ENCODE peak calls at places on chromosomes 2 and 18, in ten cellular contexts. O, N, M, P, L, G, H, J, B and T are unnamed samples.
A peak's percentile ranks its signal among the peaks of the same experiment; 100 is the strongest.

GRCh38 chr2:197378494-197378972 is 56.3 kb downstream of the SF3B1 start:
- DNase-seq in O (peak; percentile 8), N (peak; percentile 39), M (peak; percentile 28), P (no peak), L (no peak), G (no peak), H (peak; percentile 49), J (no peak), B (peak; percentile 50), T (no peak)

GRCh38 chr2:236174608-236175001 is 6.4 kb upstream of the GBX2 start:
- DNase-seq in O (no peak), N (no peak), M (no peak), P (no peak), L (no peak), G (no peak), H (no peak), J (no peak), B (no peak), T (no peak)

GRCh38 chr2:216583157-216583556 is 50.1 kb upstream of the IGFBP2 start:
- DNase-seq in O (no peak), N (no peak), M (no peak), P (no peak), L (no peak), G (no peak), H (no peak), J (no peak), B (no peak), T (no peak)

GRCh38 chr2:114345246-114345645 is 97.2 kb upstream of the DPP10 start:
- DNase-seq in O (no peak), N (no peak), M (no peak), P (no peak), L (no peak), G (no peak), H (no peak), J (no peak), B (no peak), T (no peak)

GRCh38 chr18:70373062-70373519 is 84.2 kb downstream of the SOCS6 start:
- DNase-seq in O (no peak), N (no peak), M (no peak), P (no peak), L (no peak), G (no peak), H (no peak), J (no peak), B (no peak), T (no peak)

GRCh38 chr2:100730290-100730868 is 89.6 kb upstream of the NPAS2 start:
- DNase-seq in O (peak; percentile 14), N (peak; percentile 51), M (peak; percentile 39), P (peak; percentile 71), L (peak; percentile 43), G (no peak), H (peak; percentile 71), J (no peak), B (peak; percentile 48), T (no peak)

GRCh38 chr2:234823877-234824376 is 127.9 kb upstream of the SH3BP4 start:
- DNase-seq in O (no peak), N (no peak), M (peak; percentile 45), P (no peak), L (no peak), G (no peak), H (peak; percentile 91), J (no peak), B (peak; percentile 39), T (no peak)

GRCh38 chr18:22613058-22613690 is 195.5 kb upstream of the CTAGE1 start:
- DNase-seq in O (no peak), N (peak; percentile 84), M (no peak), P (no peak), L (no peak), G (peak; percentile 57), H (peak; percentile 8), J (no peak), B (no peak), T (no peak)

GRCh38 chr2:37582371-37582770 is 89.1 kb downstream of the CDC42EP3 start:
- DNase-seq in O (no peak), N (no peak), M (no peak), P (no peak), L (no peak), G (no peak), H (no peak), J (no peak), B (no peak), T (no peak)
- H3K27ac ChIP-seq in O (no peak overlapping the region), N (no peak overlapping the region), M (peak overlapping the region; percentile 42), P (no peak overlapping the region), L (no peak overlapping the region), G (no peak overlapping the region), H (no peak overlapping the region), J (no peak overlapping the region), B (peak overlapping the region; percentile 72), T (no peak overlapping the region)

DNA sequence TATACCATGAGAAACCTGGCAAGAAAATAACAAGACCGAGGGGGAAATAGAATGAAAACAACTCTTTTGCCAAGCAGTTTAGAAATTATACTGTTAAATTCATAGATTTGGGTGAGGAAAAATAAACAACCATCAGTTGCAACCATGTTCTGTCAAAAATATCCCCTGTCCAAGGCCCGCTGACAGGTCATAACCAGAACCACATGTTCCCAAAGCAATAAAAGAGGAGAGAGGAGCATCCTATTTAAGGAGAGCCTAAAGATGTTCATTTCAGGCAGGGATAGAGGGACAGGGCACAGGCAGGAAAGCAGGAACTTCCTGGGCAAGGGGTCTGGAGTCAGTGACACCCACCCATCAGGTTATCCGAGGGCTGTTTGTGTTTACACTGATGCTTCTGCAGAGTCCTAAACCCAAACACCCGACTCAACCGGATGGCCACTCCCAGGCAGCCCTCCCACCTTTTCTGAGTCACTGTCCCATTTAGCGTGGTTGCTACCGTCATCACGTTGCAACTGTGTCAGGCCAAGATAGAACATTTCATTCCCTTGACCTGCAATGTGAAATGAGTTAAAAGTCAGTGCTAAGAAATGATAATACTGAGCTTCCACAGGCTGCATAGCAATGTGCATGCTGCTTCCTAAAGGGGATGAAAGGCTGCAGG is 468.3 kb upstream of the RAB12 start:
- DNase-seq in O (peak; percentile 83), N (no peak), M (peak; percentile 33), P (no peak), L (no peak), G (no peak), H (peak; percentile 36), J (no peak), B (peak; percentile 78), T (no peak)
- H3K4me3 ChIP-seq in O (peak overlapping the region; percentile 7), N (no peak overlapping the region), M (no peak overlapping the region), P (no peak overlapping the region), L (no peak overlapping the region), G (no peak overlapping the region), H (no peak overlapping the region), J (no peak overlapping the region), B (no peak overlapping the region), T (no peak overlapping the region)

GRCh38 chr2:120776649-120777048 is 41.0 kb downstream of the GLI2 start:
- DNase-seq in O (no peak), N (no peak), M (no peak), P (peak; percentile 33), L (no peak), G (no peak), H (no peak), J (no peak), B (no peak), T (no peak)

GRCh38 chr2:120775801-120776589 is 40.3 kb downstream of the GLI2 start:
- DNase-seq in O (no peak), N (no peak), M (no peak), P (peak; percentile 27), L (no peak), G (no peak), H (no peak), J (no peak), B (no peak), T (no peak)

GRCh38 chr2:120778244-120778643 is 42.6 kb downstream of the GLI2 start:
- DNase-seq in O (no peak), N (no peak), M (no peak), P (no peak), L (no peak), G (no peak), H (no peak), J (no peak), B (no peak), T (no peak)

GRCh38 chr2:120777787-120778186 is 42.1 kb downstream of the GLI2 start:
- DNase-seq in O (no peak), N (no peak), M (no peak), P (no peak), L (no peak), G (no peak), H (no peak), J (no peak), B (no peak), T (no peak)

DNA sequence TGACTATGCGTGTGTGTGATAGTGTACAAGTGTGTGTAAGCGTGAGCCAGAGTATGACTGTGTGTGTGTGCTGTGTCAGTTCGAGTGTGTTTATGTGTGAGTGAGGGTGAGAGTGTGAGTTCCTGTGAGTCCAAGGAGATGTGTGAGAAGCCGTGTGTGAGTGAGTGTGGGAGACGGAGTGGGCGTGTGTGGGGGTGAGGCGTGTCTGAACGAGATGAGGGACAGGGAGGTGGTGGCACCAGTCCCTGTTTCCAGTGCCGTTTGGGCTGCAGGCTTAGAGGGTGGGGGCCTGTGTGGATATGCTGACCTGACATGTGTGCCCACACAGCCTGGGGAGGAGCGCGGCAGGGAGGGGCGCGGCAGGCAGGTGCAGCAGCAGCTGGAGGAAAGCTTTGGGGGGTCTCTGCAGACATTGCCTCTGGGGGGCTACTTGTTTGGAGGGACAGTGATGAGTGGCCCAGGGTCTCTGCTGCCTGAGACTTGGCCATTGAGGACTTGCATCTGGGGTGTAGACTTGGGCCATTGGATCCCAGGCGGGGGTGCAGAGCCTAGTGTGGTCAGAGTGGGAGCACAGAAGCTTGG is 41.6 kb downstream of the GLI2 start:
- DNase-seq in O (no peak), N (no peak), M (no peak), P (no peak), L (no peak), G (no peak), H (no peak), J (no peak), B (no peak), T (no peak)
- TF ChIP-seq POLR2A in O (no peak), N (no peak), M (no peak), P (no peak), L (no peak), G (no peak), H (no peak), J (no peak), B (no peak), T (no peak)

GRCh38 chr2:60826126-60826525 is 55.2 kb upstream of the REL start:
- DNase-seq in O (no peak), N (no peak), M (no peak), P (no peak), L (no peak), G (no peak), H (no peak), J (no peak), B (no peak), T (no peak)

GRCh38 chr2:60821587-60822302 is 59.6 kb upstream of the REL start:
- DNase-seq in O (no peak), N (no peak), M (no peak), P (no peak), L (no peak), G (no peak), H (no peak), J (no peak), B (no peak), T (no peak)

GRCh38 chr2:60822987-60823386 is 58.4 kb upstream of the REL start:
- DNase-seq in O (no peak), N (no peak), M (no peak), P (no peak), L (no peak), G (no peak), H (no peak), J (no peak), B (no peak), T (no peak)

GRCh38 chr2:60821133-60821469 is 60.3 kb upstream of the REL start:
- DNase-seq in O (no peak), N (no peak), M (no peak), P (no peak), L (no peak), G (no peak), H (no peak), J (no peak), B (no peak), T (no peak)

GRCh38 chr2:60823694-60824305 is 57.6 kb upstream of the REL start:
- DNase-seq in O (no peak), N (no peak), M (no peak), P (no peak), L (no peak), G (no peak), H (no peak), J (no peak), B (no peak), T (no peak)
- H3K27ac ChIP-seq in O (no peak overlapping the region), N (no peak overlapping the region), M (no peak overlapping the region), P (no peak overlapping the region), L (no peak overlapping the region), G (no peak overlapping the region), H (no peak overlapping the region), J (no peak overlapping the region), B (no peak overlapping the region), T (no peak overlapping the region)